ENCODE peak calls at places on chromosomes 1 and 21, in four cellular contexts. One of them, this sample, is unnamed.

GRCh38 chr1:100927276-100927675 is 31.4 kb downstream of the SLC30A7 start:
- DNase-seq in aorta: no peak
- DNase-seq in OCI-LY7: no peak
- DNase-seq in A673: no peak
- DNase-seq in this sample: no peak

GRCh38 chr1:14138135-14138506 is 438.1 kb downstream of the PRDM2 start:
- DNase-seq in aorta: no peak
- DNase-seq in OCI-LY7: no peak
- DNase-seq in A673: no peak
- DNase-seq in this sample: no peak

GRCh38 chr1:166705376-166706289 is 133.6 kb upstream of the POGK start:
- DNase-seq in aorta: no peak
- DNase-seq in OCI-LY7: no peak
- DNase-seq in A673: no peak
- DNase-seq in this sample: no peak

GRCh38 chr1:204578867-204579664 is 62.9 kb downstream of the MDM4 start:
- DNase-seq in aorta: no peak
- DNase-seq in OCI-LY7: peak; percentile 68
- DNase-seq in A673: peak; percentile 49
- DNase-seq in this sample: peak; percentile 34

GRCh38 chr1:39987869-39988268 is 32.9 kb downstream of the MFSD2A start:
- DNase-seq in aorta: no peak
- DNase-seq in OCI-LY7: no peak
- DNase-seq in A673: no peak
- DNase-seq in this sample: no peak

GRCh38 chr1:30405081-30405480 is 318.3 kb downstream of the MATN1 start:
- DNase-seq in aorta: peak; percentile 27
- DNase-seq in OCI-LY7: no peak
- DNase-seq in A673: no peak
- DNase-seq in this sample: no peak

GRCh38 chr21:38841472-38841871 is 35.7 kb downstream of the ETS2 start:
- DNase-seq in aorta: no peak
- DNase-seq in OCI-LY7: no peak
- DNase-seq in A673: no peak
- DNase-seq in this sample: no peak

GRCh38 chr1:19430121-19431068 is 54.9 kb downstream of the CAPZB start:
- DNase-seq in aorta: peak; percentile 62
- DNase-seq in OCI-LY7: peak; percentile 38
- DNase-seq in A673: peak; percentile 28
- DNase-seq in this sample: peak; percentile 51

GRCh38 chr1:7975212-7975865 is 13.8 kb downstream of the PARK7 start:
- DNase-seq in aorta: peak; percentile 85
- DNase-seq in OCI-LY7: peak; percentile 54
- DNase-seq in A673: peak; percentile 63
- DNase-seq in this sample: peak; percentile 71

GRCh38 chr1:241695454-241696171 is 43.5 kb downstream of the WDR64 start:
- DNase-seq in aorta: no peak
- DNase-seq in OCI-LY7: no peak
- DNase-seq in A673: no peak
- DNase-seq in this sample: no peak

GRCh38 chr1:19100008-19100407 is 110.1 kb downstream of the UBR4 start:
- DNase-seq in aorta: no peak
- DNase-seq in OCI-LY7: no peak
- DNase-seq in A673: no peak
- DNase-seq in this sample: no peak

GRCh38 chr1:22141948-22142314 is 966 bp downstream of the WNT4 start:
- DNase-seq in aorta: no peak
- DNase-seq in OCI-LY7: no peak
- DNase-seq in A673: no peak
- DNase-seq in this sample: no peak

GRCh38 chr21:32083175-32083574 is 195.7 kb downstream of the MIS18A start:
- DNase-seq in aorta: no peak
- DNase-seq in OCI-LY7: no peak
- DNase-seq in A673: peak; percentile 52
- DNase-seq in this sample: no peak

GRCh38 chr1:93436496-93436895 is 11.4 kb upstream of the FNBP1L start:
- DNase-seq in aorta: no peak
- DNase-seq in OCI-LY7: no peak
- DNase-seq in A673: no peak
- DNase-seq in this sample: no peak

GRCh38 chr1:4027492-4028138 is 127.5 kb upstream of the C1orf174 start:
- DNase-seq in aorta: no peak
- DNase-seq in OCI-LY7: peak; percentile 96
- DNase-seq in A673: no peak
- DNase-seq in this sample: peak; percentile 22

DNA sequence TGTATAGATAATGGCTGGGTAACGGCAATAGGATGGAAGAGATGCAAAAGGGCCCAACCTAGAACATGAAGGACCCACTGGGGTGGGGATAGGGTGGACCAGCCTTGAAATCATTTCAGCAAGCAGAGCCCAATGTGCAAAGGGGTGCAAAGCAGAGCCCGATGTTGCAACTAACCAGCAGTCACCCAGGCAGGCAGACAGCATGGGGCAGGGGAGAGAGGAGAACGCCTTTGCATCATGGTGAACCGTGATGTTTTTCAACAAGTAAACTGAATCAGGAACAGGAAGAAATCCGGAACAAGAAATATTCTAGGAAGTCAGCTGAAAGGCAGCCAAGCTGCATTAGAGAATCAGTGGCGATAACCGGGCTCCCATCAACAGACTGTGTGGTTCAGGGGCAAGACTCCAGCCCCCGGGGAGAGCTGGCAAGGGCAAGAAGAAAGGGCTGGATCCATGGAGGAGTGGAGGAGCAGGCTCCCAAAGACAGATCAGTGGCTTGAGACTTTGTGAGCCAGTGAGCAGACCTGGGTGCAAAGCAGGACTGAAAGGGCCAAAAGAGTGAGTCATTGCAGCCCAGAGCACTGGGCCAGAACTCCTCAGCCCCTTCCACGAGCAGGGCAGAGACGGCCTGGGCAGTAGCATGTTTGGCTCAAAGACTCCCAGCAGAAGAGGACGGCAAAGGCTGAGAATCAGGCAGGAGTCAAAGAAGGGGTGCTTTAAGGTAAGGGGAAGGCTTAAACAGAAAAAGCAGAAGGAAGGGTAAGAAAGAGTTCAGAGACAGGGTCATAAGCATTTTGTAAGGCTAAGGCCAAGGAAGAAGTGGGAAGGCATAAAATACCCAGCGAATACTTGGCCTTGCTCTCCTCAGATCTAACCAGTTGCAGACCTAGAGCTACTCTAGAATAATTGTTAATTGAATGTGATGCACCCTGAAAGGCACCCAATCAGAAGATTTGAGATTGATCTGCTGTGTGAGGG is 155.0 kb downstream of the SETD4 start:
- DNase-seq in aorta: peak; percentile 80
- DNase-seq in OCI-LY7: no peak
- DNase-seq in A673: no peak
- DNase-seq in this sample: peak; percentile 24
- H3K27ac ChIP-seq in aorta: peak overlapping the region; percentile 4
- H3K27ac ChIP-seq in OCI-LY7: no peak overlapping the region
- H3K27ac ChIP-seq in A673: no peak overlapping the region
- H3K27ac ChIP-seq in this sample: no peak overlapping the region

GRCh38 chr1:224201336-224201735 is 18.3 kb downstream of the DEGS1 start:
- DNase-seq in aorta: no peak
- DNase-seq in OCI-LY7: no peak
- DNase-seq in A673: no peak
- DNase-seq in this sample: no peak

GRCh38 chr1:224199679-224200078 is 16.6 kb downstream of the DEGS1 start:
- DNase-seq in aorta: no peak
- DNase-seq in OCI-LY7: no peak
- DNase-seq in A673: no peak
- DNase-seq in this sample: no peak

GRCh38 chr1:224203243-224204016 is 20.4 kb downstream of the DEGS1 start:
- DNase-seq in aorta: no peak
- DNase-seq in OCI-LY7: peak; percentile 73
- DNase-seq in A673: peak; percentile 32
- DNase-seq in this sample: peak; percentile 94

GRCh38 chr1:224201853-224202252 is 18.8 kb downstream of the DEGS1 start:
- DNase-seq in aorta: no peak
- DNase-seq in OCI-LY7: no peak
- DNase-seq in A673: no peak
- DNase-seq in this sample: no peak

GRCh38 chr1:224205438-224205840 is 22.4 kb downstream of the DEGS1 start:
- DNase-seq in aorta: no peak
- DNase-seq in OCI-LY7: no peak
- DNase-seq in A673: no peak
- DNase-seq in this sample: peak; percentile 33
- H3K4me3 ChIP-seq in aorta: no peak overlapping the region
- H3K4me3 ChIP-seq in OCI-LY7: no peak overlapping the region
- H3K4me3 ChIP-seq in A673: no peak overlapping the region
- H3K4me3 ChIP-seq in this sample: no peak overlapping the region

GRCh38 chr1:15915991-15916390 is 59.9 kb downstream of the ZBTB17 start:
- DNase-seq in aorta: no peak
- DNase-seq in OCI-LY7: no peak
- DNase-seq in A673: no peak
- DNase-seq in this sample: no peak
- H3K27ac ChIP-seq in aorta: no peak overlapping the region
- H3K27ac ChIP-seq in OCI-LY7: no peak overlapping the region
- H3K27ac ChIP-seq in A673: peak overlapping the region; percentile 61
- H3K27ac ChIP-seq in this sample: peak overlapping the region; percentile 44

GRCh38 chr1:45322486-45323040 is 4.1 kb upstream of the HPDL start:
- DNase-seq in aorta: no peak
- DNase-seq in OCI-LY7: no peak
- DNase-seq in A673: no peak
- DNase-seq in this sample: no peak

GRCh38 chr1:45325816-45326506 is 734 bp upstream of the HPDL start:
- DNase-seq in aorta: no peak
- DNase-seq in OCI-LY7: no peak
- DNase-seq in A673: no peak
- DNase-seq in this sample: peak; percentile 75

GRCh38 chr1:45319761-45320160 is 6.9 kb upstream of the HPDL start:
- DNase-seq in aorta: no peak
- DNase-seq in OCI-LY7: no peak
- DNase-seq in A673: no peak
- DNase-seq in this sample: no peak

GRCh38 chr1:45317163-45317562 is 9.5 kb upstream of the HPDL start:
- DNase-seq in aorta: no peak
- DNase-seq in OCI-LY7: no peak
- DNase-seq in A673: no peak
- DNase-seq in this sample: no peak

DNA sequence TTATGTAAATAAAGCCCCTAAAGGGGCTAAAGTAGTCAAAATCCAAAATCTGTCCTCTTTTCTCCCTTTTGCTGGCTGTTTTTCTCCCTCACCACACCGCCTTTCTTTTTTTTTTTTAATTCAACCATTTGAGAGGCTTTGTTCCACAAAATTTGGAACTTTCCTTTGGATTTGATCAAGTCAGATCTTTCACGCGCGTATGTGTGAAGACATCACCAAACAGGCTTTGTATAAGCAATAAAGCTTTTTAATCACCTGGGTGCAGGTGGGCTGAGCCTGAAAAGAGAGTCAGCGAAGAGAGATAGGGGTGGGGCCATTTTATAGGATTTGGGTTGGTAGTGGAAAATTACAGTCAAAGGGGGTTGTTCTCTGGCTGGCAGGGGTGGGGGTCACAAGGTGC is 5.3 kb upstream of the HPDL start:
- DNase-seq in aorta: no peak
- DNase-seq in OCI-LY7: no peak
- DNase-seq in A673: no peak
- DNase-seq in this sample: no peak
- H3K4me3 ChIP-seq in aorta: no peak overlapping the region
- H3K4me3 ChIP-seq in OCI-LY7: no peak overlapping the region
- H3K4me3 ChIP-seq in A673: no peak overlapping the region
- H3K4me3 ChIP-seq in this sample: no peak overlapping the region

DNA sequence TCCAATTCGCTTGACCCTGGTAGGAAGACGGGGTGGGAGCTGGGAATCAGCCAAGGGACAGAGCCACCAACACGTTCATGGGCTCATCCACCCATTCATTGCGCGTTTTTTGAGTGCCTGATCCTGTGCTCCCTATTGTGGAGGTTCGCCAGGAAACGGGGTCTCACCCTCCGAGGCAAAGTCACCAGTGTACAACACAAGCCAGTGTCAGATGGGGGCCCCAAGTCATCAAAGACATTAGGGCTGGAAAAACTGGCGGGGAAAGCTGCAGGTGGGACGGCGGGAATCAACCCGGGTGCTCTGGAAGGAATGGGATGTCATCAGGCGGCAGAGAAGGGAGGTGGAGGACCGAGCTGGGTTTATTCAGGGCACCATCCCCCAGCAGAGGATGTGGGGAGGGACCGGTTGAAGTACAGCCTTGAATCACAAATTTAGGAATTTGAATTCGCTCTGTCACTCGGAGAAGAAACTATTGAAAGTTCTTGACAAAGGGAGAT is 667 bp upstream of the NID1 start:
- DNase-seq in aorta: no peak
- DNase-seq in OCI-LY7: no peak
- DNase-seq in A673: no peak
- DNase-seq in this sample: no peak
- H3K27ac ChIP-seq in aorta: peak overlapping the region; percentile 22
- H3K27ac ChIP-seq in OCI-LY7: no peak overlapping the region
- H3K27ac ChIP-seq in A673: no peak overlapping the region
- H3K27ac ChIP-seq in this sample: peak overlapping the region; percentile 87

GRCh38 chr1:160449494-160449893 is 49.1 kb downstream of the VANGL2 start:
- DNase-seq in aorta: no peak
- DNase-seq in OCI-LY7: no peak
- DNase-seq in A673: no peak
- DNase-seq in this sample: no peak

GRCh38 chr1:160451119-160451858 is 50.9 kb downstream of the VANGL2 start:
- DNase-seq in aorta: no peak
- DNase-seq in OCI-LY7: no peak
- DNase-seq in A673: no peak
- DNase-seq in this sample: no peak

GRCh38 chr1:160454371-160455152 is 54.2 kb downstream of the VANGL2 start:
- DNase-seq in aorta: no peak
- DNase-seq in OCI-LY7: no peak
- DNase-seq in A673: no peak
- DNase-seq in this sample: no peak

GRCh38 chr1:160453443-160453842 is 53.1 kb downstream of the VANGL2 start:
- DNase-seq in aorta: no peak
- DNase-seq in OCI-LY7: no peak
- DNase-seq in A673: no peak
- DNase-seq in this sample: no peak

DNA sequence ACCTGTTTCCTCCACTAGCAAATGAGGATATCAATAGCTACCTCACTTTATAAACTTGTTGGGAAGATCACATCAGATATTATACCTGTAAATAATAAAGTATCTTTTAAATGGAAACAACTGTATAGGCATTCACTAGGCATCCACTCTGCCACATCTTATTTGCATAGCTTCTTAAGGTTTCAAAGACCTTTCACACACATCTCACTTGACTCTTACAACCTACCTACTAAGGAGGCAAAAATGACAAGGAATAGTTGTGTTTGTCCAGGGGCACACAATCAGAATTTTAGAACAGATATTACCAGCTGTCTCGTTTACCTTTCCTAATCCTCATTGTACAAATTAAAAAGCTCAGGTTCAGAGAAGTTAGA is 51.5 kb downstream of the VANGL2 start:
- DNase-seq in aorta: no peak
- DNase-seq in OCI-LY7: no peak
- DNase-seq in A673: no peak
- DNase-seq in this sample: no peak
- H3K4me3 ChIP-seq in aorta: no peak overlapping the region
- H3K4me3 ChIP-seq in OCI-LY7: no peak overlapping the region
- H3K4me3 ChIP-seq in A673: no peak overlapping the region
- H3K4me3 ChIP-seq in this sample: no peak overlapping the region

This sample was measured in thyroid gland.